ENCODE peak calls at places on chromosomes 5 and 9, in ten cellular contexts. T is dorsolateral prefrontal cortex; K is CD8-positive, alpha-beta memory T cell; J is cardiac muscle cell; L is heart left ventricle; F is astrocyte; P is Panc1; C is epithelial cell of proximal tubule; O is right lobe of liver; E is CD4-positive, alpha-beta memory T cell. R is an unnamed sample.

GRCh38 chr5:93601433-93602175 is 18.6 kb downstream of the NR2F1 start:
- DNase-seq in J (no peak), T (no peak), L (no peak), C (no peak), F (peak), P (no peak), E (no peak), K (no peak), O (no peak), R (no peak)

GRCh38 chr5:177473461-177473991 is at the start of gene DBN1:
- DNase-seq in L (no peak), P (no peak), O (no peak), T (peak), E (no peak), J (peak), F (no peak), K (no peak), C (no peak), R (no peak)

GRCh38 chr5:136060963-136061362 is 32.2 kb downstream of the TGFBI start:
- DNase-seq in O (peak), L (no peak), F (no peak), P (no peak), J (no peak), K (no peak), E (no peak), T (no peak), C (no peak), R (no peak)

GRCh38 chr5:11494340-11494739 is 409.9 kb downstream of the CTNND2 start:
- DNase-seq in P (no peak), O (no peak), T (no peak), F (no peak), J (no peak), E (no peak), C (no peak), K (no peak), L (no peak), R (no peak)

GRCh38 chr9:36298566-36298965 is 40.3 kb upstream of the GNE start:
- DNase-seq in O (no peak), J (peak), K (no peak), F (peak), E (no peak), L (no peak), C (no peak), T (no peak), P (no peak), R (peak)

GRCh38 chr9:111187376-111187775 is 142.6 kb downstream of the OR2K2 start:
- DNase-seq in L (no peak), J (no peak), O (no peak), F (peak), C (peak), E (no peak), K (no peak), P (no peak), T (no peak), R (no peak)

GRCh38 chr5:54304031-54304430 is 6.3 kb downstream of the ARL15 start:
- DNase-seq in J (no peak), C (no peak), T (no peak), P (no peak), E (no peak), F (no peak), K (no peak), L (no peak), O (no peak), R (no peak)

GRCh38 chr5:17415282-17415681 is 82.7 kb upstream of the TAF11L2 start:
- DNase-seq in O (no peak), F (no peak), P (no peak), C (no peak), T (no peak), E (no peak), K (no peak), L (no peak), J (peak), R (no peak)

GRCh38 chr9:134525070-134525815 is 116.4 kb upstream of the COL5A1 start:
- DNase-seq in F (no peak), K (no peak), O (no peak), P (no peak), C (no peak), J (no peak), E (no peak), L (no peak), T (no peak), R (no peak)

GRCh38 chr9:116547729-116548426 is 139.2 kb upstream of the TRIM32 start:
- DNase-seq in J (no peak), E (no peak), F (no peak), K (no peak), T (no peak), L (no peak), O (peak), P (no peak), C (no peak), R (no peak)

GRCh38 chr5:92927291-92927778 is 653.7 kb downstream of the NR2F1-AS1 start:
- DNase-seq in O (no peak), K (no peak), E (no peak), T (no peak), J (no peak), F (peak), L (no peak), C (peak), P (peak), R (peak)

GRCh38 chr9:110752766-110753165 is 84.2 kb downstream of the MUSK start:
- DNase-seq in J (peak), C (no peak), P (peak), T (no peak), K (no peak), L (no peak), E (no peak), F (peak), O (no peak), R (peak)

GRCh38 chr9:73548201-73548600 is 396.5 kb downstream of the ANXA1 start:
- DNase-seq in O (no peak), K (no peak), P (no peak), J (no peak), F (no peak), E (no peak), T (no peak), C (no peak), L (no peak), R (no peak)

GRCh38 chr5:109803854-109804253 is 114.1 kb downstream of the MAN2A1 start:
- DNase-seq in P (no peak), C (peak), O (no peak), E (no peak), T (no peak), L (no peak), K (no peak), F (no peak), J (no peak), R (no peak)

GRCh38 chr5:39257554-39257953 is 38.2 kb upstream of the FYB1 start:
- DNase-seq in E (no peak), O (no peak), K (no peak), T (no peak), L (no peak), F (no peak), J (no peak), P (no peak), C (peak), R (no peak)

GRCh38 chr9:116471093-116471906 is 215.8 kb upstream of the TRIM32 start:
- DNase-seq in L (peak), K (no peak), P (no peak), T (no peak), E (no peak), C (peak), F (peak), J (peak), O (no peak), R (peak)

GRCh38 chr5:173736923-173737412 is 120.5 kb upstream of the BOD1 start:
- DNase-seq in T (no peak), L (no peak), E (no peak), J (no peak), F (no peak), C (no peak), O (no peak), K (no peak), P (no peak), R (no peak)

GRCh38 chr9:134089972-134090371 is 22.1 kb upstream of the BRD3 start:
- DNase-seq in T (no peak), K (no peak), C (no peak), E (no peak), L (no peak), J (no peak), F (no peak), P (no peak), O (no peak), R (no peak)

GRCh38 chr5:74903165-74903787 is 37.1 kb upstream of the FAM169A start:
- DNase-seq in L (no peak), P (no peak), F (no peak), O (peak), C (no peak), E (peak), K (no peak), T (peak), J (no peak), R (no peak)

GRCh38 chr5:151868451-151868850 is 56.2 kb downstream of the GLRA1 start:
- DNase-seq in L (no peak), T (no peak), F (no peak), J (no peak), K (peak), C (no peak), P (no peak), O (no peak), E (peak), R (no peak)

GRCh38 chr5:155883966-155884555 is 442.9 kb upstream of the SGCD start:
- DNase-seq in O (no peak), J (no peak), F (peak), C (no peak), P (no peak), K (no peak), E (no peak), T (no peak), L (no peak), R (no peak)

GRCh38 chr5:155878991-155879575 is 447.9 kb upstream of the SGCD start:
- DNase-seq in E (no peak), L (no peak), T (no peak), K (no peak), F (peak), P (no peak), C (no peak), O (no peak), J (no peak), R (no peak)
- H3K4me3 ChIP-seq in E (no peak), L (no peak), T (no peak), K (no peak), F (no peak), P (no peak), C (no peak), O (no peak), J (no peak), R (no peak)

GRCh38 chr5:2021484-2022176 is 138.9 kb upstream of the IRX4 start:
- DNase-seq in L (no peak), J (no peak), C (no peak), T (no peak), E (no peak), F (no peak), P (no peak), O (no peak), K (no peak), R (no peak)
- H3K4me3 ChIP-seq in L (no peak), J (no peak), C (no peak), T (no peak), E (no peak), F (no peak), P (no peak), O (no peak), K (no peak), R (no peak)

DNA sequence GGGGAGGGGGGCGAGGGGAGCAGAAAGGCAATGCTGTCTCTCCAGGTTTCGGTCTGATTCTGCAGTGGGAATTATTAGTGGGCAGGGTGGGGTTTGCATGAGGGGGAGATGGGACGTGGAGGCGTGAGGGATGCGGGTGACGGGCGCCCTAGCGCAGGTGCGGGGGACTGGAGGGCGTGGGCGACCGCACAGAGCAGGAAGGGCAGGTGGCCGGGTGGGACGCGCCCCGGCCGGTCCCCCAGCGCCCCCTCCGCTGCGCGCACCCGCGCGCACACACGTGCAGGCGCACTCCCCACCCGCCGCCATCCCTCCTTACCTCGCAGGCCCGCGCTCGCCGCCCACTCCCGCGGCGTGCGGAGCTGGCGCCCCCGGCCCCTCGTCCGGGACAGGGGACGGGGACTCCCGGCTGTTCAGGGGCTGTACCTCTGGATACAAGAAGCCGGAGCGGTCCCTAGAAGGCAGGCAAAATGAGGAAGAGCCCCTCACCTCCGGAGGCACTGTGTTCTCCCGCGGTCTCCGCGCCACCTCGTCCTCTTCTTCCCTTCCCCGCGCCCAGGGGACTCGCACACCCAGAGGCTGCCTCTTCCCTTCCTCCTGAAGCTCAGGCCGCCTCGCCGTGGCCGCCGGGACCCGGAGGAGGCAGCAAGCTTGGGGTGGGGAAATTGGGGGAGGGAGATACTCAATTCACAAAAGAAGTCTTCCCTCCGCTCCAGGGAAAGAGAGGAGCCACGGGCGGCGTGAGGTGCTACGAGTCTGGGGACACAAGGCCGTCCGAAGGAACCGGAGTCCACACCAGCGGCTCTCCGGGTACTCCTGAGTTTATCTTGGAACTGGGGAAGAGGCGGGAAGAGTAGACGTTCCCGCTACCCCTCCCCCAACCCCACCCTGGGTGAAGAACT is 1.3 kb upstream of the GABRB2 start:
- DNase-seq in O (no peak), J (no peak), P (no peak), C (no peak), E (no peak), L (no peak), K (no peak), T (peak), F (no peak), R (no peak)
- H3K4me3 ChIP-seq in O (no peak), J (peak), P (peak), C (peak), E (no peak), L (peak), K (no peak), T (peak), F (peak), R (peak)

DNA sequence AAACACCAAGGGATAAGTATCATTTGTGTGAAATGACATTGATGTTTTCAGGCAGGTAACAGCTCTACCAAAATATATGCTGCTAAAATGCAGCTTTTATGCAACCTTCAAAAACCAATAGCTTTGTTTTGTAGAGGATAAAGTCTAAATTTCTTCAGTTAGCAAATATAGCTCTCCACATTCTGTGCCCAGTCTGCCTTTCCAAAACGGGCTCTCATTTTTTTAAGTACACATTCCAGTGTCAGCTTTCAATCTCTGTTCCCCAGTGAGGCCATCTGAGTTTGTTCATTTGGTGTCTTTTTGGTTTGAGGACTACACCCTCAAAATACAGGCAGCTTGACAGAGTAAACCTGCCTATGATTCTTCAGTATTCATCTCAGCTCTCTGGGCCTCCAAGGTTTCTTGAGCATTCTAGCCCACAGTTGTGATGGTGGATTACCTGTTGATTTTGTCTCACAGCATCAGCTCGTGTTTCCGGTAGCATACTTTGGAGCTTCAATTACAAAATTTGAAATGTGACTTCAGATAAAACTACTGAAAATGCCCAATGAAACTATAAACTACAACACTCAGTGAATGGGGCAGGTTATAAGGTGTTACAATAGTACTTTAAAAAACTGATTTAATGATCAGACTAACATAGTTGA is 55.7 kb downstream of the NR3C1 start:
- DNase-seq in E (no peak), K (no peak), O (peak), C (no peak), T (no peak), P (no peak), L (no peak), J (no peak), F (no peak), R (no peak)
- H3K4me3 ChIP-seq in E (no peak), K (no peak), O (no peak), C (no peak), T (no peak), P (no peak), L (no peak), J (no peak), F (no peak), R (no peak)